ENCODE peak calls at places on chromosomes 6 and 20, in six cellular contexts. A is effector memory CD8-positive, alpha-beta T cell; X is CD4-positive, alpha-beta T cell; P is activated CD4-positive, alpha-beta T cell treated with anti-CD3 and anti-CD28 coated beads for 36 hours; E is HCT116; V is naive B cell. R is an unnamed sample.

GRCh38 chr20:62501801-62502495 is 26.2 kb upstream of the GATA5 start:
- ATAC-seq in E (no peak), A (peak), X (peak), V (peak), P (peak), R (peak)

GRCh38 chr20:56433221-56433879 is 21.3 kb downstream of the CASS4 start:
- ATAC-seq in V (no peak), X (no peak), E (no peak), P (peak), A (peak), R (no peak)

GRCh38 chr20:47198254-47198671 is 158.2 kb downstream of the ZMYND8 start:
- ATAC-seq in V (no peak), P (peak), A (no peak), E (no peak), X (no peak), R (no peak)

GRCh38 chr6:72035483-72035882 is 149.1 kb downstream of the RIMS1 start:
- ATAC-seq in X (no peak), V (no peak), P (no peak), A (no peak), E (no peak), R (no peak)

GRCh38 chr6:125844989-125845388 is 54.2 kb downstream of the NCOA7 start:
- ATAC-seq in X (no peak), A (no peak), V (no peak), P (no peak), E (no peak), R (no peak)

GRCh38 chr6:158518196-158519127 is 41.4 kb upstream of the TMEM181 start:
- ATAC-seq in A (peak), P (peak), X (peak), V (peak), E (peak), R (peak)

GRCh38 chr6:170552765-170553685 is at the start of gene PSMB1:
- ATAC-seq in A (peak), X (peak), P (peak), V (peak), E (peak), R (peak)

GRCh38 chr6:33000053-33000452 is 9.3 kb downstream of the HLA-DOA start:
- ATAC-seq in A (peak), P (peak), V (peak), X (peak), E (peak), R (peak)

GRCh38 chr20:49230575-49231211 is 11.5 kb downstream of the DDX27 start:
- ATAC-seq in P (no peak), E (no peak), V (peak), X (no peak), A (peak), R (peak)

GRCh38 chr6:35311390-35312075 is 13.9 kb downstream of the DEF6 start:
- ATAC-seq in A (peak), E (no peak), X (peak), V (peak), P (peak), R (peak)

GRCh38 chr6:170371091-170371490 is 64.5 kb downstream of the FAM120B start:
- ATAC-seq in X (no peak), A (no peak), E (no peak), V (no peak), P (no peak), R (no peak)

GRCh38 chr20:20102859-20103258 is 50.5 kb downstream of the CFAP61 start:
- ATAC-seq in X (no peak), A (no peak), V (no peak), P (no peak), E (no peak), R (no peak)

GRCh38 chr6:24154121-24154520 is 28.1 kb downstream of the NRSN1 start:
- ATAC-seq in V (no peak), X (no peak), E (no peak), P (peak), A (no peak), R (no peak)

GRCh38 chr6:134047673-134048072 is 4.8 kb downstream of the SLC2A12 start:
- ATAC-seq in E (no peak), P (no peak), A (no peak), V (no peak), X (no peak), R (no peak)

GRCh38 chr6:36848658-36849441 is 9.6 kb upstream of the CPNE5 start:
- ATAC-seq in X (no peak), E (no peak), V (peak), P (no peak), A (no peak), R (no peak)

GRCh38 chr6:140485740-140486467 is 1111.5 kb upstream of the CITED2 start:
- ATAC-seq in V (no peak), X (no peak), E (peak), P (no peak), A (no peak), R (no peak)

GRCh38 chr6:100685747-100686146 is 195.4 kb downstream of the ASCC3 start:
- ATAC-seq in V (no peak), A (no peak), P (no peak), X (no peak), E (no peak), R (no peak)

R was measured in stimulated activated memory B cell treated with anti-CD40 and anti-IgM and Interleukin-4, amounts not matched to agents 10 μg/mL and 1 μg/mL and 100 μg/mL, for 72 hours.